ENCODE peak calls at places on chromosomes 2 and 18, in eight cellular contexts. One of them, this sample, is unnamed.

GRCh38 chr2:152506843-152507242 is 171.9 kb downstream of the FMNL2 start:
- DNase-seq in hepatocyte: no peak
- DNase-seq in dorsolateral prefrontal cortex: no peak
- DNase-seq in breast epithelium: no peak
- DNase-seq in body of pancreas: no peak
- DNase-seq in heart right ventricle: no peak
- DNase-seq in H1: no peak
- DNase-seq in substantia nigra: no peak
- DNase-seq in this sample: no peak

GRCh38 chr2:219645631-219646527 is 18.4 kb downstream of the SLC4A3 start:
- DNase-seq in hepatocyte: peak
- DNase-seq in breast epithelium: no peak
- DNase-seq in substantia nigra: no peak
- DNase-seq in body of pancreas: no peak
- DNase-seq in dorsolateral prefrontal cortex: no peak
- DNase-seq in heart right ventricle: no peak
- DNase-seq in H1: no peak
- DNase-seq in this sample: peak

GRCh38 chr2:136117391-136117841 is 533 bp downstream of the CXCR4 start:
- DNase-seq in hepatocyte: peak
- DNase-seq in body of pancreas: no peak
- DNase-seq in substantia nigra: peak
- DNase-seq in H1: no peak
- DNase-seq in heart right ventricle: peak
- DNase-seq in dorsolateral prefrontal cortex: no peak
- DNase-seq in breast epithelium: no peak
- DNase-seq in this sample: no peak

GRCh38 chr2:234292205-234292954 is 204.5 kb downstream of the ARL4C start:
- DNase-seq in body of pancreas: no peak
- DNase-seq in substantia nigra: no peak
- DNase-seq in hepatocyte: no peak
- DNase-seq in heart right ventricle: peak
- DNase-seq in breast epithelium: no peak
- DNase-seq in H1: no peak
- DNase-seq in dorsolateral prefrontal cortex: no peak
- DNase-seq in this sample: peak

GRCh38 chr18:54926593-54927297 is 32.5 kb downstream of the CCDC68 start:
- DNase-seq in substantia nigra: no peak
- DNase-seq in body of pancreas: no peak
- DNase-seq in breast epithelium: no peak
- DNase-seq in H1: no peak
- DNase-seq in dorsolateral prefrontal cortex: no peak
- DNase-seq in hepatocyte: no peak
- DNase-seq in heart right ventricle: no peak
- DNase-seq in this sample: no peak

GRCh38 chr2:224395646-224396390 is 6.1 kb downstream of the FAM124B start:
- DNase-seq in dorsolateral prefrontal cortex: no peak
- DNase-seq in breast epithelium: no peak
- DNase-seq in hepatocyte: no peak
- DNase-seq in heart right ventricle: no peak
- DNase-seq in H1: no peak
- DNase-seq in body of pancreas: no peak
- DNase-seq in substantia nigra: no peak
- DNase-seq in this sample: no peak

GRCh38 chr2:28413896-28414290 is 21.2 kb downstream of the FOSL2 start:
- DNase-seq in heart right ventricle: no peak
- DNase-seq in breast epithelium: no peak
- DNase-seq in body of pancreas: no peak
- DNase-seq in dorsolateral prefrontal cortex: no peak
- DNase-seq in substantia nigra: no peak
- DNase-seq in H1: no peak
- DNase-seq in hepatocyte: no peak
- DNase-seq in this sample: no peak

GRCh38 chr2:111236027-111236426 is 115.3 kb downstream of the BCL2L11 start:
- DNase-seq in hepatocyte: no peak
- DNase-seq in dorsolateral prefrontal cortex: no peak
- DNase-seq in substantia nigra: no peak
- DNase-seq in breast epithelium: no peak
- DNase-seq in body of pancreas: peak
- DNase-seq in H1: no peak
- DNase-seq in heart right ventricle: peak
- DNase-seq in this sample: no peak

GRCh38 chr2:232984451-232985207 is 28.4 kb downstream of the NGEF start:
- DNase-seq in body of pancreas: no peak
- DNase-seq in substantia nigra: no peak
- DNase-seq in dorsolateral prefrontal cortex: no peak
- DNase-seq in heart right ventricle: no peak
- DNase-seq in H1: no peak
- DNase-seq in hepatocyte: no peak
- DNase-seq in breast epithelium: peak
- DNase-seq in this sample: no peak

GRCh38 chr2:164757934-164758695 is 83.5 kb downstream of the COBLL1 start:
- DNase-seq in heart right ventricle: no peak
- DNase-seq in H1: no peak
- DNase-seq in dorsolateral prefrontal cortex: no peak
- DNase-seq in breast epithelium: no peak
- DNase-seq in substantia nigra: no peak
- DNase-seq in body of pancreas: no peak
- DNase-seq in hepatocyte: no peak
- DNase-seq in this sample: peak

GRCh38 chr2:191758420-191759199 is 80.7 kb downstream of the NABP1 start:
- DNase-seq in breast epithelium: no peak
- DNase-seq in heart right ventricle: peak
- DNase-seq in hepatocyte: peak
- DNase-seq in substantia nigra: no peak
- DNase-seq in H1: peak
- DNase-seq in body of pancreas: peak
- DNase-seq in dorsolateral prefrontal cortex: no peak
- DNase-seq in this sample: peak

GRCh38 chr2:36468463-36469266 is 113.1 kb downstream of the CRIM1 start:
- DNase-seq in body of pancreas: no peak
- DNase-seq in H1: no peak
- DNase-seq in hepatocyte: no peak
- DNase-seq in heart right ventricle: no peak
- DNase-seq in substantia nigra: no peak
- DNase-seq in breast epithelium: no peak
- DNase-seq in dorsolateral prefrontal cortex: no peak
- DNase-seq in this sample: no peak
- H3K27ac ChIP-seq in body of pancreas: no peak
- H3K27ac ChIP-seq in H1: no peak
- H3K27ac ChIP-seq in hepatocyte: no peak
- H3K27ac ChIP-seq in heart right ventricle: no peak
- H3K27ac ChIP-seq in substantia nigra: no peak
- H3K27ac ChIP-seq in breast epithelium: peak
- H3K27ac ChIP-seq in dorsolateral prefrontal cortex: no peak
- H3K27ac ChIP-seq in this sample: no peak

DNA sequence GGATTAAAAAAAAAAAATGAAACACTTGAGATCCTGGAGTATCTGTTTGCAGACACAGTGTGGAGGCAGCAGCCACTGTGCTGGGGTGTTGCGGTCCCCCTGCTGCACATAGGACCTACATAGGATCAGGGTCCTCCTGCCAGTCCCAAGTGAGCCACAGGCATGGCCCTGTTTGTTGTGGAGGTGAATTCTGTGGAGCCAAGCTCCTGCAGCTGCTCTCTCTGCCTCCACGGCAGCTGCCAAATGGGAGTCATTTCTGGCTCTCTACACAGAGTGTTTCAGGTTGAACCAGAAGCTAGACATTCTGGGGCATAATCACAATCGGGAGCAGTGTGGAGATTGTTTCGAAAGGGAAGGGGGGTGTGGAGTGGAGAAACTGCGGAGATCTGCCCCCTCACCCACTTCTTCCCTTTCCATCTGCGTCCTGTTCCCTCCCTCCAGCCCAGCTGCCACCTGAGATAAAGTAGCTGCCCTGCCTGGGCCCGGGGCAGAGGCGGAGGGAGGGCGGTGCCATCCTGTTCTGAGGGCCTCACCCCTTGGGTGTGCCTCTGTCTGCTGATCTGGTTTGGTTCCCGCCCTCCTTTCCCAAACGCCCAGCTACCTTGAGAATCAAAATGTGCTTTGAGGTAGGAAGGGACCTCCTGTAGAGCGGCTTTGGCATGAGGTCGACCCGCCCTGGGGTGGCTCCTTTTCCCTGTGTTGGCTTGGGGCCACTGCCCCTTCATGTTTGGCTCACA is 139.4 kb downstream of the WDSUB1 start:
- DNase-seq in dorsolateral prefrontal cortex: peak
- DNase-seq in body of pancreas: peak
- DNase-seq in heart right ventricle: peak
- DNase-seq in breast epithelium: no peak
- DNase-seq in H1: no peak
- DNase-seq in substantia nigra: no peak
- DNase-seq in hepatocyte: no peak
- DNase-seq in this sample: peak
- H3K27ac ChIP-seq in dorsolateral prefrontal cortex: peak
- H3K27ac ChIP-seq in body of pancreas: peak
- H3K27ac ChIP-seq in heart right ventricle: peak
- H3K27ac ChIP-seq in breast epithelium: peak
- H3K27ac ChIP-seq in H1: no peak
- H3K27ac ChIP-seq in substantia nigra: no peak
- H3K27ac ChIP-seq in hepatocyte: no peak
- H3K27ac ChIP-seq in this sample: peak

GRCh38 chr2:182377467-182377866 is 49.4 kb downstream of the PDE1A start:
- DNase-seq in hepatocyte: no peak
- DNase-seq in dorsolateral prefrontal cortex: no peak
- DNase-seq in heart right ventricle: no peak
- DNase-seq in body of pancreas: no peak
- DNase-seq in breast epithelium: no peak
- DNase-seq in H1: no peak
- DNase-seq in substantia nigra: no peak
- DNase-seq in this sample: no peak

GRCh38 chr2:182375862-182376261 is 51.0 kb downstream of the PDE1A start:
- DNase-seq in substantia nigra: no peak
- DNase-seq in dorsolateral prefrontal cortex: no peak
- DNase-seq in heart right ventricle: no peak
- DNase-seq in breast epithelium: no peak
- DNase-seq in body of pancreas: no peak
- DNase-seq in hepatocyte: no peak
- DNase-seq in H1: no peak
- DNase-seq in this sample: no peak

GRCh38 chr2:182368996-182369395 is 57.8 kb downstream of the PDE1A start:
- DNase-seq in substantia nigra: no peak
- DNase-seq in body of pancreas: no peak
- DNase-seq in hepatocyte: no peak
- DNase-seq in breast epithelium: no peak
- DNase-seq in heart right ventricle: no peak
- DNase-seq in H1: no peak
- DNase-seq in dorsolateral prefrontal cortex: no peak
- DNase-seq in this sample: no peak

GRCh38 chr2:182368446-182368845 is 58.4 kb downstream of the PDE1A start:
- DNase-seq in dorsolateral prefrontal cortex: no peak
- DNase-seq in substantia nigra: no peak
- DNase-seq in hepatocyte: no peak
- DNase-seq in body of pancreas: no peak
- DNase-seq in heart right ventricle: no peak
- DNase-seq in H1: no peak
- DNase-seq in breast epithelium: no peak
- DNase-seq in this sample: no peak

DNA sequence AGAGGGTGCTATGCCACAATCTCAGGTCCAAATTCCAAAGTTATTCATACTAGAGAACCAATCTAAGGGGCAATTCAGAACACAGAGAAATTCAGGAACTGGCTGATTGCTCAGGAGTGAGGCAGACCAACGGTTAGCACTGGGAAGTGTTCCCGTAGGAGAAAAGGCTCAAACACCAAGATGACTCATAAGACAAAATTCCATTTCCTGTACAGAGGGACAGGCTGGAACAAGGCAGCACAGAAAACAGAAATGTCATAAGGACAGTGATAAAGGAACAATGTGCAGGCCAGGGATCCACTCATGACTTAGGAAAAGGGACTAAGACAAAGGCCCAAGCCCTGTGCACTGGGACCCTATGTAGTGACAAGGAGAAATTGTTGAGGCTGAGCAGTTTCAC is 54.2 kb downstream of the PDE1A start:
- DNase-seq in dorsolateral prefrontal cortex: no peak
- DNase-seq in H1: no peak
- DNase-seq in body of pancreas: no peak
- DNase-seq in breast epithelium: no peak
- DNase-seq in heart right ventricle: peak
- DNase-seq in hepatocyte: peak
- DNase-seq in substantia nigra: no peak
- DNase-seq in this sample: peak
- H3K27ac ChIP-seq in dorsolateral prefrontal cortex: no peak
- H3K27ac ChIP-seq in H1: no peak
- H3K27ac ChIP-seq in body of pancreas: peak
- H3K27ac ChIP-seq in breast epithelium: peak
- H3K27ac ChIP-seq in heart right ventricle: peak
- H3K27ac ChIP-seq in hepatocyte: peak
- H3K27ac ChIP-seq in substantia nigra: no peak
- H3K27ac ChIP-seq in this sample: peak

GRCh38 chr18:42108071-42108470 is 153.0 kb downstream of the PIK3C3 start:
- DNase-seq in heart right ventricle: no peak
- DNase-seq in breast epithelium: no peak
- DNase-seq in dorsolateral prefrontal cortex: peak
- DNase-seq in substantia nigra: no peak
- DNase-seq in H1: no peak
- DNase-seq in body of pancreas: no peak
- DNase-seq in hepatocyte: no peak
- DNase-seq in this sample: no peak
- H3K27ac ChIP-seq in heart right ventricle: no peak
- H3K27ac ChIP-seq in breast epithelium: no peak
- H3K27ac ChIP-seq in dorsolateral prefrontal cortex: no peak
- H3K27ac ChIP-seq in substantia nigra: no peak
- H3K27ac ChIP-seq in H1: no peak
- H3K27ac ChIP-seq in body of pancreas: no peak
- H3K27ac ChIP-seq in hepatocyte: no peak
- H3K27ac ChIP-seq in this sample: no peak

GRCh38 chr2:46351388-46352141 is 54.4 kb downstream of the EPAS1 start:
- DNase-seq in substantia nigra: no peak
- DNase-seq in hepatocyte: no peak
- DNase-seq in H1: no peak
- DNase-seq in breast epithelium: no peak
- DNase-seq in heart right ventricle: peak
- DNase-seq in body of pancreas: no peak
- DNase-seq in dorsolateral prefrontal cortex: no peak
- DNase-seq in this sample: peak
- H3K27ac ChIP-seq in substantia nigra: no peak
- H3K27ac ChIP-seq in hepatocyte: no peak
- H3K27ac ChIP-seq in H1: no peak
- H3K27ac ChIP-seq in breast epithelium: peak
- H3K27ac ChIP-seq in heart right ventricle: peak
- H3K27ac ChIP-seq in body of pancreas: no peak
- H3K27ac ChIP-seq in dorsolateral prefrontal cortex: peak
- H3K27ac ChIP-seq in this sample: peak

This sample was measured in small intestine.